ENCODE peak calls at places on chromosomes 2 and 18, in five cellular contexts. One of them, this sample, is unnamed. For H3K4me1, the result is how much of the 10 kb centered on the place peaks cover.

GRCh38 chr2:44981714-44982108 is 27.5 kb downstream of the SIX2 start:
- DNase-seq in cardiac muscle cell: peak
- DNase-seq in Panc1: peak
- DNase-seq in uterus: peak
- DNase-seq in left ventricle myocardium inferior: peak
- DNase-seq in this sample: peak

GRCh38 chr18:55763298-55763697 is 175.3 kb upstream of the TCF4 start:
- DNase-seq in cardiac muscle cell: no peak
- DNase-seq in Panc1: peak
- DNase-seq in left ventricle myocardium inferior: no peak
- DNase-seq in uterus: no peak
- DNase-seq in this sample: no peak

GRCh38 chr2:239014897-239015768 is 167.2 kb downstream of the TWIST2 start:
- DNase-seq in cardiac muscle cell: no peak
- DNase-seq in left ventricle myocardium inferior: no peak
- DNase-seq in Panc1: no peak
- DNase-seq in uterus: no peak
- DNase-seq in this sample: no peak

GRCh38 chr2:39306626-39307025 is 62.9 kb upstream of the CDKL4 start:
- DNase-seq in Panc1: no peak
- DNase-seq in cardiac muscle cell: no peak
- DNase-seq in left ventricle myocardium inferior: no peak
- DNase-seq in uterus: no peak
- DNase-seq in this sample: no peak

GRCh38 chr2:620456-621302 is 56.5 kb downstream of the TMEM18 start:
- DNase-seq in cardiac muscle cell: no peak
- DNase-seq in uterus: no peak
- DNase-seq in Panc1: no peak
- DNase-seq in left ventricle myocardium inferior: no peak
- DNase-seq in this sample: no peak

GRCh38 chr18:58937204-58937603 is 72.5 kb downstream of the ZNF532 start:
- DNase-seq in left ventricle myocardium inferior: no peak
- DNase-seq in uterus: no peak
- DNase-seq in cardiac muscle cell: no peak
- DNase-seq in Panc1: no peak
- DNase-seq in this sample: no peak

GRCh38 chr18:48917579-48918101 is 33.1 kb downstream of the SMAD7 start:
- DNase-seq in uterus: no peak
- DNase-seq in cardiac muscle cell: no peak
- DNase-seq in left ventricle myocardium inferior: no peak
- DNase-seq in Panc1: no peak
- DNase-seq in this sample: no peak

GRCh38 chr2:238669046-238669445 is 178.8 kb upstream of the TWIST2 start:
- DNase-seq in uterus: no peak
- DNase-seq in left ventricle myocardium inferior: no peak
- DNase-seq in Panc1: no peak
- DNase-seq in cardiac muscle cell: no peak
- DNase-seq in this sample: no peak

GRCh38 chr18:48066225-48066652 is 135.8 kb upstream of the SMAD2 start:
- DNase-seq in uterus: no peak
- DNase-seq in cardiac muscle cell: no peak
- DNase-seq in Panc1: no peak
- DNase-seq in left ventricle myocardium inferior: no peak
- DNase-seq in this sample: no peak

GRCh38 chr2:105393373-105394055 is 5.3 kb downstream of the FHL2 start:
- DNase-seq in left ventricle myocardium inferior: peak
- DNase-seq in Panc1: no peak
- DNase-seq in cardiac muscle cell: no peak
- DNase-seq in uterus: no peak
- DNase-seq in this sample: no peak

GRCh38 chr18:56121669-56122068 is 516.7 kb downstream of the TXNL1 start:
- DNase-seq in Panc1: no peak
- DNase-seq in uterus: no peak
- DNase-seq in cardiac muscle cell: no peak
- DNase-seq in left ventricle myocardium inferior: no peak
- DNase-seq in this sample: no peak

GRCh38 chr2:234835738-234836137 is 116.1 kb upstream of the SH3BP4 start:
- DNase-seq in cardiac muscle cell: no peak
- DNase-seq in Panc1: no peak
- DNase-seq in left ventricle myocardium inferior: no peak
- DNase-seq in uterus: no peak
- DNase-seq in this sample: no peak

GRCh38 chr18:46042571-46043123 is 29.4 kb downstream of the PSTPIP2 start:
- DNase-seq in cardiac muscle cell: no peak
- DNase-seq in uterus: no peak
- DNase-seq in Panc1: no peak
- DNase-seq in left ventricle myocardium inferior: no peak
- DNase-seq in this sample: no peak

GRCh38 chr2:64617631-64618151 is 36.0 kb downstream of the SERTAD2 start:
- DNase-seq in uterus: peak
- DNase-seq in cardiac muscle cell: no peak
- DNase-seq in left ventricle myocardium inferior: no peak
- DNase-seq in Panc1: no peak
- DNase-seq in this sample: no peak

GRCh38 chr18:39200153-39200552 is 1634.6 kb upstream of the CELF4 start:
- DNase-seq in cardiac muscle cell: no peak
- DNase-seq in uterus: no peak
- DNase-seq in Panc1: no peak
- DNase-seq in left ventricle myocardium inferior: no peak
- DNase-seq in this sample: no peak

GRCh38 chr2:230471074-230471473 is 55.1 kb downstream of the SP100 start:
- DNase-seq in Panc1: no peak
- DNase-seq in cardiac muscle cell: no peak
- DNase-seq in uterus: no peak
- DNase-seq in left ventricle myocardium inferior: no peak
- DNase-seq in this sample: no peak
- H3K27ac ChIP-seq in Panc1: no peak
- H3K27ac ChIP-seq in cardiac muscle cell: no peak
- H3K27ac ChIP-seq in uterus: no peak
- H3K27ac ChIP-seq in left ventricle myocardium inferior: no peak
- H3K27ac ChIP-seq in this sample: no peak

DNA sequence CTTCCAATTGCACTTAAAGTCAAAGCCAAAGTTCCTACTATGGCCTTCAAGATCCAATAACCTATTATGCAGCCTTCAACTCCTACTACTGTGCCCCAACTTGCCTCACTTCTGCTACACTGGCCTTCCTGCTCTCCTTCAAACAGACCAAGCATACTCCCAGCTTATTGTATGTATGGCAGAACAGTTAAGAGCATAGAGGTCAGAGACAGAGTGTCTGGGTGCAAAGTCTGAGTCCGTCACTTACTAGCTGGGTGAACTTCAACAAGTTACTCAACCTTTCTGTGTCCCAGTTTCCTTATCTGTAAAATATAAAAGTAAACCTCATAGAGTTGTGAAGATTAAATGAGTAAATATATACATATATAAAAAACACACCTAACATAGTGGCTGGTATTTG is 37.2 kb downstream of the YES1 start:
- DNase-seq in left ventricle myocardium inferior: no peak
- DNase-seq in uterus: no peak
- DNase-seq in Panc1: no peak
- DNase-seq in cardiac muscle cell: no peak
- DNase-seq in this sample: no peak
- H3K4me1 ChIP-seq in left ventricle myocardium inferior: under half
- H3K4me1 ChIP-seq in uterus: under half
- H3K4me1 ChIP-seq in Panc1: under half
- H3K4me1 ChIP-seq in cardiac muscle cell: under half
- H3K4me1 ChIP-seq in this sample: under half

GRCh38 chr18:57586243-57587049 is at the start of gene FECH:
- DNase-seq in Panc1: no peak
- DNase-seq in left ventricle myocardium inferior: peak
- DNase-seq in uterus: peak
- DNase-seq in cardiac muscle cell: peak
- DNase-seq in this sample: peak
- TF ChIP-seq CTCF in Panc1: no peak
- TF ChIP-seq CTCF in left ventricle myocardium inferior: peak
- TF ChIP-seq CTCF in uterus: no peak
- TF ChIP-seq CTCF in cardiac muscle cell: no peak
- TF ChIP-seq CTCF in this sample: no peak

GRCh38 chr2:190817082-190817481 is 63.5 kb upstream of the GLS start:
- DNase-seq in cardiac muscle cell: no peak
- DNase-seq in Panc1: no peak
- DNase-seq in uterus: no peak
- DNase-seq in left ventricle myocardium inferior: no peak
- DNase-seq in this sample: no peak

GRCh38 chr2:190820416-190820815 is 60.2 kb upstream of the GLS start:
- DNase-seq in left ventricle myocardium inferior: no peak
- DNase-seq in uterus: no peak
- DNase-seq in Panc1: no peak
- DNase-seq in cardiac muscle cell: no peak
- DNase-seq in this sample: no peak

GRCh38 chr2:190815223-190815622 is 65.4 kb upstream of the GLS start:
- DNase-seq in Panc1: no peak
- DNase-seq in cardiac muscle cell: no peak
- DNase-seq in left ventricle myocardium inferior: no peak
- DNase-seq in uterus: no peak
- DNase-seq in this sample: no peak

GRCh38 chr2:190822038-190822437 is 58.6 kb upstream of the GLS start:
- DNase-seq in uterus: no peak
- DNase-seq in left ventricle myocardium inferior: no peak
- DNase-seq in cardiac muscle cell: no peak
- DNase-seq in Panc1: no peak
- DNase-seq in this sample: no peak

DNA sequence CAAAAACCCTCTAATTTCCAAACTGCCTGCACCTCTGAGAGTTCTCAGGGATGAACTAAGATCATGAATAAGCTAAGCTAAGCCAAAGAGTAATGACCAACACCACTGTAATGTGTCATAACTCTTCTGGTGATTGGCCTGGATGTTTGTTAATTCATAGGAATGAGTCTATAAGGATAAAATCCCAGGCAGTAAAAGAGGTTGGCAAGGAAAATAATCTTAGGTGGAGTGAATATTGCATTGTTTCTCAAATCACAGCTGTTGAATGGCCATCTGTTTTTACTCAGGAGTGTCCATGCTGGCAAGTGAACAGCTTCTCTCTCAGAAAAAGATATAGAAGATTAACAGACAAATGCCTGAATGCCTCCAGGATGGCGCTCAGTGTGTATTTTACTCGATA is 60.8 kb upstream of the GLS start:
- DNase-seq in left ventricle myocardium inferior: no peak
- DNase-seq in Panc1: no peak
- DNase-seq in uterus: peak
- DNase-seq in cardiac muscle cell: peak
- DNase-seq in this sample: no peak
- H3K27ac ChIP-seq in left ventricle myocardium inferior: peak
- H3K27ac ChIP-seq in Panc1: no peak
- H3K27ac ChIP-seq in uterus: peak
- H3K27ac ChIP-seq in cardiac muscle cell: no peak
- H3K27ac ChIP-seq in this sample: no peak

GRCh38 chr2:157787364-157787938 is 88.7 kb downstream of the ACVR1 start:
- DNase-seq in cardiac muscle cell: no peak
- DNase-seq in Panc1: no peak
- DNase-seq in uterus: no peak
- DNase-seq in left ventricle myocardium inferior: no peak
- DNase-seq in this sample: no peak
- H3K4me1 ChIP-seq in cardiac muscle cell: under half
- H3K4me1 ChIP-seq in Panc1: under half
- H3K4me1 ChIP-seq in uterus: under half
- H3K4me1 ChIP-seq in left ventricle myocardium inferior: half or more
- H3K4me1 ChIP-seq in this sample: under half

DNA sequence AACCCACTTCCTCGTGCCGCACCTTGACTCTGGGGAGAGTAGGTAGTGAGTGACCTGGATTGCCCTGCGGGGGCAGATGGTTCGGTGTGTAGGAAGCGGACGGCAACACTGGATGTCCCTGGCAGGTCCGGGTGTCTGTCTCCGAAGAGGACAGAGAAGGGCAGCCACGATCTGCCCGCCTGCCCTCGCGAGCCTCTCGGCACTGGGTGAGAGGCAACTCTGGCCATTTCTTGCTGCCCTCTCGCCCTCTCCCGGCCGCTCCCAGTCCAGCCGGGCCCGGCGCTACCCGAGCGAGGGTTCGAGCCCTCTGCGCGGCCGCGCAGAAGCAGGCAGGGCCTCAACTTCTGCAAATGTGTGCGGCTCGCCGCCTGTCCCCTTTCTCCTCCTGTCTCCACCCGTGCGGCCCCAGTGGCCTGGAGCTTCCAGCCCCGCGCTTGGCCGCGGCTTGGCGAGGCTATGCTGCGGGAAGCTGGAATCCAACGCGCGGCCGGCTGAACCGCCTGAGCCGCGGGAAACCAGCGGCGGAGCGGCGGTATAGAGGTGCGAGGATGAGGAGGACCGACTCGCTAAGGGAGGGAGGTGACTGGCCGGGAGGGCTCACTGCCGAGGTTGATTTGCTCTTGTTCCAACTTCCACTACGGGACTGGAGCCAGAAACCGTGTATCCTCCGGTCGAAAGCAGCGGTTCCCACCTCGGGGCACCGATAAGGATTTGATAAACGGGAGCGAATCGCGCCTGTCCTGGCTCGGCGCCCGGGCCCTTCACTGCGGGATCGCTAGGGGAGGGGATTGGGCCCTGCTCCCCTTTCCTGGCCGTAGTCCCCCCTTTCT is 1.5 kb downstream of the EPAS1 start:
- DNase-seq in left ventricle myocardium inferior: peak
- DNase-seq in Panc1: no peak
- DNase-seq in cardiac muscle cell: peak
- DNase-seq in uterus: peak
- DNase-seq in this sample: peak
- TF ChIP-seq CTCF in left ventricle myocardium inferior: peak
- TF ChIP-seq CTCF in Panc1: peak
- TF ChIP-seq CTCF in cardiac muscle cell: peak
- TF ChIP-seq CTCF in uterus: no peak
- TF ChIP-seq CTCF in this sample: no peak

GRCh38 chr2:1650474-1650872 is 93.8 kb downstream of the PXDN start:
- DNase-seq in cardiac muscle cell: no peak
- DNase-seq in uterus: no peak
- DNase-seq in left ventricle myocardium inferior: no peak
- DNase-seq in Panc1: no peak
- DNase-seq in this sample: no peak

GRCh38 chr2:1653137-1653789 is 91.1 kb downstream of the PXDN start:
- DNase-seq in uterus: peak
- DNase-seq in Panc1: no peak
- DNase-seq in cardiac muscle cell: no peak
- DNase-seq in left ventricle myocardium inferior: peak
- DNase-seq in this sample: no peak

GRCh38 chr2:1649871-1650473 is 94.3 kb downstream of the PXDN start:
- DNase-seq in Panc1: no peak
- DNase-seq in cardiac muscle cell: no peak
- DNase-seq in uterus: no peak
- DNase-seq in left ventricle myocardium inferior: no peak
- DNase-seq in this sample: no peak

GRCh38 chr2:1649103-1649870 is 95.0 kb downstream of the PXDN start:
- DNase-seq in cardiac muscle cell: no peak
- DNase-seq in Panc1: no peak
- DNase-seq in uterus: no peak
- DNase-seq in left ventricle myocardium inferior: no peak
- DNase-seq in this sample: no peak

GRCh38 chr2:1651131-1652066 is 92.9 kb downstream of the PXDN start:
- DNase-seq in left ventricle myocardium inferior: no peak
- DNase-seq in Panc1: no peak
- DNase-seq in uterus: no peak
- DNase-seq in cardiac muscle cell: no peak
- DNase-seq in this sample: no peak
- H3K27ac ChIP-seq in left ventricle myocardium inferior: peak
- H3K27ac ChIP-seq in Panc1: peak
- H3K27ac ChIP-seq in uterus: peak
- H3K27ac ChIP-seq in cardiac muscle cell: no peak
- H3K27ac ChIP-seq in this sample: no peak

This sample was measured in CD8-positive, alpha-beta T cell.